ENCODE peak calls at places on chromosomes 5 and 9, in six cellular contexts. R, B, G, W, J and Y are unnamed samples.

GRCh38 chr9:99445377-99445891 is 223.4 kb downstream of the SEC61B start:
- DNase-seq in R (peak; percentile 80), B (no peak), G (no peak), W (peak; percentile 98), J (no peak), Y (peak; percentile 29)

GRCh38 chr5:132371603-132371994 is 2.1 kb downstream of the SLC22A5 start:
- DNase-seq in R (no peak), B (no peak), G (no peak), W (no peak), J (no peak), Y (no peak)

GRCh38 chr5:155616779-155617392 is 603.3 kb downstream of the KIF4B start:
- DNase-seq in R (no peak), B (peak; percentile 59), G (peak; percentile 39), W (peak; percentile 16), J (peak; percentile 77), Y (no peak)

GRCh38 chr5:53243403-53243802 is 133.8 kb upstream of the MOCS2 start:
- DNase-seq in R (no peak), B (no peak), G (no peak), W (no peak), J (no peak), Y (no peak)

GRCh38 chr5:38339446-38339845 is 81.1 kb downstream of the EGFLAM start:
- DNase-seq in R (no peak), B (no peak), G (no peak), W (no peak), J (no peak), Y (no peak)

GRCh38 chr9:135248721-135249120 is 161.3 kb downstream of the OLFM1 start:
- DNase-seq in R (no peak), B (no peak), G (no peak), W (no peak), J (no peak), Y (no peak)

GRCh38 chr5:57338068-57338848 is 144.4 kb downstream of the ACTBL2 start:
- DNase-seq in R (no peak), B (peak; percentile 33), G (peak; percentile 44), W (peak; percentile 15), J (peak; percentile 29), Y (no peak)

GRCh38 chr9:113548221-113549041 is 84.9 kb downstream of the RGS3 start:
- DNase-seq in R (no peak), B (peak; percentile 46), G (peak; percentile 43), W (peak; percentile 59), J (no peak), Y (no peak)

GRCh38 chr9:120693609-120694008 is 20.7 kb downstream of the MEGF9 start:
- DNase-seq in R (no peak), B (no peak), G (no peak), W (no peak), J (no peak), Y (no peak)

GRCh38 chr5:149166128-149166527 is 24.8 kb downstream of the ABLIM3 start:
- DNase-seq in R (peak; percentile 21), B (no peak), G (no peak), W (peak; percentile 70), J (no peak), Y (no peak)

GRCh38 chr5:158384535-158385421 is 525.8 kb upstream of the CLINT1 start:
- DNase-seq in R (peak; percentile 92), B (no peak), G (no peak), W (peak; percentile 96), J (no peak), Y (peak; percentile 94)

GRCh38 chr9:79671558-79671957 is 99.8 kb downstream of the TLE4 start:
- DNase-seq in R (no peak), B (no peak), G (no peak), W (no peak), J (no peak), Y (no peak)

GRCh38 chr9:77834898-77835505 is 186.9 kb upstream of the GNA14 start:
- DNase-seq in R (no peak), B (no peak), G (no peak), W (no peak), J (no peak), Y (no peak)

GRCh38 chr9:6605202-6605601 is 40.3 kb downstream of the GLDC start:
- DNase-seq in R (no peak), B (no peak), G (peak; percentile 76), W (no peak), J (no peak), Y (no peak)

GRCh38 chr9:129981180-129981907 is 61.6 kb downstream of the FNBP1 start:
- DNase-seq in R (no peak), B (no peak), G (no peak), W (no peak), J (no peak), Y (no peak)

GRCh38 chr9:135008416-135008815 is 79.1 kb upstream of the OLFM1 start:
- DNase-seq in R (no peak), B (no peak), G (no peak), W (no peak), J (no peak), Y (no peak)

GRCh38 chr5:61020415-61020814 is 75.4 kb downstream of the NDUFAF2 start:
- DNase-seq in R (no peak), B (no peak), G (no peak), W (peak; percentile 33), J (no peak), Y (no peak)

GRCh38 chr9:137441935-137442321 is 771 bp upstream of the ENTPD8 start:
- DNase-seq in R (no peak), B (no peak), G (no peak), W (no peak), J (no peak), Y (no peak)

GRCh38 chr5:138354926-138355378 is 2.5 kb downstream of the KDM3B start:
- DNase-seq in R (peak; percentile 79), B (peak; percentile 35), G (peak; percentile 81), W (peak; percentile 85), J (no peak), Y (peak; percentile 66)

GRCh38 chr9:98427491-98427890 is 172.0 kb upstream of the TBC1D2 start:
- DNase-seq in R (no peak), B (no peak), G (no peak), W (no peak), J (no peak), Y (no peak)

GRCh38 chr5:35183243-35183955 is 46.9 kb downstream of the PRLR start:
- DNase-seq in R (no peak), B (peak; percentile 72), G (peak; percentile 62), W (peak; percentile 72), J (peak; percentile 27), Y (peak; percentile 24)

GRCh38 chr9:112310826-112311225 is 22.6 kb downstream of the PTBP3 start:
- DNase-seq in R (no peak), B (no peak), G (no peak), W (no peak), J (peak; percentile 59), Y (no peak)
- H3K4me3 ChIP-seq in R (no peak overlapping the region), B (no peak overlapping the region), G (no peak overlapping the region), W (no peak overlapping the region), J (peak overlapping the region; percentile 39), Y (no peak overlapping the region)

GRCh38 chr9:29211681-29212589 is 1638.7 kb upstream of the C9orf72 start:
- DNase-seq in R (no peak), B (peak; percentile 14), G (peak; percentile 39), W (peak; percentile 0), J (peak; percentile 70), Y (no peak)

GRCh38 chr9:29212590-29213373 is 1639.5 kb upstream of the C9orf72 start:
- DNase-seq in R (no peak), B (no peak), G (no peak), W (no peak), J (peak; percentile 40), Y (no peak)

GRCh38 chr9:29211003-29211584 is 1637.8 kb upstream of the C9orf72 start:
- DNase-seq in R (no peak), B (no peak), G (no peak), W (no peak), J (no peak), Y (no peak)

GRCh38 chr9:29209748-29210276 is 1636.5 kb upstream of the C9orf72 start:
- DNase-seq in R (no peak), B (no peak), G (no peak), W (no peak), J (no peak), Y (no peak)

DNA sequence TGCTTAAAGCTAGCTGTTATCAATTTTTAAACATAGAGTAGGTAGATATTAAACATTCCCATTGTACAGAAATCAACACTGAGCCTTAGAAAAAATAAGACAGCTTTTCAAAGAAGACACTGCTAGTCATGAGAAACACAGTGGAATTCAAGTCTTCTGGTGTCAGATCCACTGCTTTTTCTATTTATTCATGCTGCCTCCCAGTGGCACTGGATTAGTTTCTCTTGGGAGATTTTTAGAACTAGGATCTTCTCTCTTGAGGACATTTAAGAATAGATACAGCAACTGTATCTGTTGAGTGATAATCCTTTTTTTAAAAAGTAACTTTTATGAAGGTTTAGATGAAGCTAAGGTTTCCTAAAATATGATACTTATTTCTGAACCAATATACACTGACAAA is 1635.4 kb upstream of the C9orf72 start:
- DNase-seq in R (no peak), B (no peak), G (no peak), W (no peak), J (no peak), Y (no peak)
- TF ChIP-seq CTCF in R (no peak), B (no peak), G (no peak), W (no peak), J (no peak), Y (no peak)

DNA sequence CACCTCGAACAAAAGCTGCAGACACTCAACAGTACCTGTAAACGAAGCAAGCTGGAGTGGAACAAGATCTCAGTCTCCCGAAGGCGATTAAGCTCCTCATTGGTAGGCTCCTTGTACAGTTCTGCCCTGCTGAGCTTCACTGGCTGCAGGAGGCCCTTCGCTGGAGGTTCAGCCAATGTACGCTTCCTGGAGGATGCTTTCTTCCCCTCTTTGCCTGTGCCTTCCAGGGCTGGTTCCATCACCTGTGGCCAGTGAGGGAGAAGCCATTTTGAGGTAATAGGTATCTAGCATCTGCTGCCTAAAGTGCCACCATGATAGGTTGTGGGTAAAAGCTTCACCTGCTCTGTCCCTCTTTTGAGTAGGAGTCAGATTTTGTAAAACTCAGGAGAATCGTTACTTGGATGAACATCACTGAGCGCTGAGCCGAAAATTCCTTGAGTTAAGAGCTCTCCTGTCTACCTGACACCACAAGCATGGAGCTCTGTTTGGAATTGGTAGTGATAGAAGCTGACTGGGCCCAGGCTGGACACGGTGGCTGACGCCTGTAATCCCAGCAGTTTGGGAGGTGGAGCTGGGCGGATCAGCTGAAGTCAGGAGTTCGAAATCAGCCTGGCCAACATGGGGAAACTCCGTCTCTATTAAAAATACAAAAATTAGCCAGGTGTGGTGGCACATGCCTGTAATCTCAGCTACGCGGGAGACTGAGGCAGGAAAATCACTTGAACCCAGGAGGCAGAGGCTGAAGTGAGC is 1.4 kb downstream of the NOL6 start:
- DNase-seq in R (no peak), B (no peak), G (no peak), W (no peak), J (no peak), Y (no peak)
- H3K4me3 ChIP-seq in R (peak overlapping the region; percentile 88), B (no peak overlapping the region), G (peak overlapping the region; percentile 76), W (peak overlapping the region; percentile 98), J (no peak overlapping the region), Y (peak overlapping the region; percentile 81)

DNA sequence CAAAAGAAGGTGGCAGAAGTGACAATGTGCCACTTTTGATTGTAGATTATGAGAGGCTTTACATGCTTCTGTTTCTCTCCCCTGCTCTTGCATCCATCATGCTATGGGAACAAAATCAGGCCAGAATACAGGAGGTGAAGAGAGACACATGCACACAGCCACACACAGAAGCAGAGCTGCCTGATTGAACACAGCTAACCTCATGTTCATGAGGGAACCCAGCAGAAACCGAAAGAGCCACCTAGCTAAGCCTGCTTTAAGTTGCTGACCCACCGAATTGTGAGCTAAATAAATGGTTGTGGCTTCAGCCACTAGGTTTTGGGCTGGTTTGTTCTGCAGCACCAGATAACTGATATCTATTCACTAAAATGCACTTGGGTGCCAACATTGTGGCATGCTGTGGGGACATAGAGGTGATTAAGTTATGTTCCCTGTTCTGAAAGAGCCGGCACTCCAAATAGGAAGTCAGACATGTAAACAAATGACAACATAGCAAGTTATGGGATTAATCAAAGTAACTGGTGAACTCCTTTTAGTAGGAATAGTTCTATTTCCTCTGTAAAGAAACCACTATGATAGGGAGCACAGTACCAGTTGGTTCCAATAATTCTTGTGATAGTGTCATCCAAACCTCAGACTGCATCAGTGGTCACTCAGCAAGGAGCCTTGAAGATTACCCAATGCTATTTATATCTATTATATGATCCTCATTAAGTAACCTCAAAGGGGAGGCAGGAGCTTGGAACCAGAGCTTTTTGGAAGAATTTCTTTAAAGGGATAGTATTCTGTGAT is 93.7 kb upstream of the TNC start:
- DNase-seq in R (peak; percentile 89), B (no peak), G (peak; percentile 79), W (peak; percentile 90), J (no peak), Y (peak; percentile 86)
- TF ChIP-seq CTCF in R (no peak), B (no peak), G (no peak), W (no peak), J (no peak), Y (no peak)